ENCODE peak calls at places on chromosomes 1 and 21, in eight cellular contexts. X is HFFc6, M is K562, B is transverse colon, V is progenitor cell of endocrine pancreas, S is AG04450, Q is mesothelial cell of epicardium, T is GM12865. O is an unnamed sample.

GRCh38 chr1:26417111-26417510 is 6.5 kb downstream of the LIN28A start:
- DNase-seq in X (peak), M (peak), B (peak), V (peak), S (peak), Q (peak), T (peak), O (peak)

GRCh38 chr1:218281285-218281684 is 3.8 kb upstream of the RRP15 start:
- DNase-seq in X (peak), M (no peak), B (no peak), V (no peak), S (no peak), Q (no peak), T (peak), O (no peak)

GRCh38 chr1:1626207-1627141 is 5.5 kb upstream of the MMP23B start:
- DNase-seq in X (no peak), M (no peak), B (no peak), V (no peak), S (no peak), Q (no peak), T (peak), O (no peak)

GRCh38 chr21:26717146-26717739 is 128.0 kb downstream of the ADAMTS1 start:
- DNase-seq in X (peak), M (peak), B (no peak), V (no peak), S (no peak), Q (no peak), T (peak), O (no peak)

GRCh38 chr1:62462370-62462769 is 25.5 kb downstream of the USP1 start:
- DNase-seq in X (no peak), M (no peak), B (no peak), V (no peak), S (no peak), Q (no peak), T (no peak), O (no peak)

GRCh38 chr1:179366093-179366800 is 476 bp downstream of the AXDND1 start:
- DNase-seq in X (no peak), M (no peak), B (no peak), V (no peak), S (no peak), Q (no peak), T (no peak), O (no peak)

GRCh38 chr21:45562401-45562800 is 20.2 kb upstream of the SLC19A1 start:
- DNase-seq in X (no peak), M (no peak), B (no peak), V (no peak), S (no peak), Q (no peak), T (no peak), O (no peak)

GRCh38 chr1:55103891-55104290 is 64.5 kb downstream of the PCSK9 start:
- DNase-seq in X (no peak), M (no peak), B (no peak), V (no peak), S (no peak), Q (no peak), T (no peak), O (no peak)

GRCh38 chr1:183218039-183218618 is 32.1 kb downstream of the LAMC2 start:
- DNase-seq in X (no peak), M (no peak), B (no peak), V (no peak), S (no peak), Q (no peak), T (no peak), O (no peak)

GRCh38 chr21:17119466-17120297 is 393.2 kb upstream of the CXADR start:
- DNase-seq in X (no peak), M (no peak), B (no peak), V (no peak), S (no peak), Q (no peak), T (no peak), O (no peak)

GRCh38 chr1:225423518-225423855 is 4.4 kb downstream of the LBR start:
- DNase-seq in X (no peak), M (no peak), B (no peak), V (no peak), S (no peak), Q (no peak), T (no peak), O (no peak)

GRCh38 chr1:65881070-65881594 is 88.4 kb downstream of the PDE4B start:
- DNase-seq in X (peak), M (no peak), B (no peak), V (no peak), S (no peak), Q (no peak), T (no peak), O (no peak)

GRCh38 chr1:6358144-6358624 is 35.4 kb downstream of the ACOT7 start:
- DNase-seq in X (no peak), M (no peak), B (no peak), V (no peak), S (no peak), Q (no peak), T (no peak), O (no peak)

GRCh38 chr1:224435318-224435763 is 744 bp upstream of the WDR26 start:
- DNase-seq in X (peak), M (peak), B (no peak), V (no peak), S (peak), Q (no peak), T (peak), O (no peak)

GRCh38 chr1:92832537-92833160 is 809 bp downstream of the RPL5 start:
- DNase-seq in X (no peak), M (no peak), B (no peak), V (no peak), S (no peak), Q (no peak), T (peak), O (no peak)

GRCh38 chr21:46172863-46173528 is 11.3 kb downstream of the SPATC1L start:
- DNase-seq in X (no peak), M (no peak), B (no peak), V (no peak), S (no peak), Q (no peak), T (no peak), O (peak)

GRCh38 chr1:164561007-164561406 is 2.0 kb downstream of the PBX1 start:
- DNase-seq in X (no peak), M (no peak), B (no peak), V (no peak), S (no peak), Q (no peak), T (no peak), O (no peak)

GRCh38 chr21:43644609-43645008 is 14.7 kb downstream of the HSF2BP start:
- DNase-seq in X (peak), M (peak), B (no peak), V (no peak), S (no peak), Q (no peak), T (no peak), O (no peak)

GRCh38 chr1:85240174-85240601 is 19.3 kb downstream of the C1orf52 start:
- DNase-seq in X (peak), M (no peak), B (no peak), V (no peak), S (no peak), Q (no peak), T (peak), O (no peak)

GRCh38 chr1:119139393-119139792 is 1.1 kb downstream of the WARS2 start:
- DNase-seq in X (no peak), M (no peak), B (no peak), V (no peak), S (no peak), Q (no peak), T (peak), O (no peak)

GRCh38 chr21:46160563-46161179 is 5.3 kb upstream of the FTCD start:
- DNase-seq in X (no peak), M (no peak), B (peak), V (no peak), S (no peak), Q (no peak), T (peak), O (peak)

GRCh38 chr1:217393901-217394300 is 237.0 kb downstream of the GPATCH2 start:
- DNase-seq in X (no peak), M (no peak), B (no peak), V (no peak), S (no peak), Q (no peak), T (no peak), O (no peak)

GRCh38 chr1:187469836-187470235 is 641.1 kb downstream of the PLA2G4A start:
- DNase-seq in X (no peak), M (no peak), B (no peak), V (no peak), S (no peak), Q (no peak), T (no peak), O (no peak)

GRCh38 chr1:160778976-160779375 is 17.0 kb upstream of the LY9 start:
- DNase-seq in X (no peak), M (no peak), B (no peak), V (no peak), S (no peak), Q (no peak), T (no peak), O (no peak)

GRCh38 chr1:160780398-160780755 is 15.6 kb upstream of the LY9 start:
- DNase-seq in X (no peak), M (no peak), B (no peak), V (no peak), S (no peak), Q (no peak), T (no peak), O (no peak)

GRCh38 chr1:160777486-160778089 is 18.4 kb upstream of the LY9 start:
- DNase-seq in X (no peak), M (peak), B (peak), V (no peak), S (no peak), Q (no peak), T (peak), O (no peak)

GRCh38 chr1:160781129-160781808 is 14.7 kb upstream of the LY9 start:
- DNase-seq in X (no peak), M (no peak), B (peak), V (peak), S (no peak), Q (no peak), T (no peak), O (no peak)

GRCh38 chr1:160779662-160780397 is 16.1 kb upstream of the LY9 start:
- DNase-seq in X (no peak), M (peak), B (peak), V (no peak), S (no peak), Q (no peak), T (peak), O (no peak)
- TF ChIP-seq CTCF in X (peak), M (peak), B (no peak), V (peak), S (peak), Q (peak), T (peak), O (no peak)

DNA sequence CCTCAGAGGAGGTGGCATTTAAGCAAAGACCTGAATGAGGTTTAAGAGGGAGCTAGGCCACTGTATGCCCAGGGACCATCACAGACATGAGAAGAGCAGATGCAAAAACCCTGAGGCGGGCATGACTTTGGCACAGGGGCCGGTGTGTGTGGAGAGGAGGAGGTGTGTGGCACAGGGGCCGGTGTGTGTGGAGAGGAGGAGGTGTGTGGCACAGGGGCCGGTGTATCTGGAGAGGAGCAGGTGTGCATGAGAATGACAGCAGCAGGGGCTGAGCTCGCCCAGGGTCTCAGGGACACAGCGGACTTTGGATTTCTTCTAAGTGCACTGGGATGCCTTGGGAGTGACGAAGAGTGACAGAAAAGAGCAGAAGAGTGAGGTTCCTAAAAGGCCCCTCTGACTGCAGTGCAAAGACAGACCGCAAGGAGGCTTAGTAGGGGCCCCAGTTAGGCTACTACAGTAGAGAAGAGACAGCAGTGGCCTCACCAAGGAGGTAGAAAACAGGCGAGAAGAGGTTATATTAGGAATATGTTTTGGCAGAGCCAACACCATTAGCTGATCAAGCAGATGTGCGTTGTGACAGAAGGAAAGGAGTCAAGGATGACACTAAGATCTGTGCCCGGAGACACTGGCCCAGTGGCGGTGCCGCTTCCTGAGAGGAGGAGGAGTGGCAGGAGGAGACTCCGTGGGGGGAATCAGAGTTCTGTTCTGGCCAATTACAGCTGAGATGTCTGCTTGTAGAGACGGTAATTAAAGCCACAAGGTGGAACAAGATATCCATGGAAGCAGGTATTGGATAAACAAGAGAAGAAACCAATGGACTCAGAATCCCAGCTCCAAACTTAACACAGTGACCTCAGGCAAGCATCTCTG is 18.4 kb downstream of the ZBTB17 start:
- DNase-seq in X (no peak), M (peak), B (no peak), V (no peak), S (no peak), Q (no peak), T (no peak), O (no peak)
- TF ChIP-seq CTCF in X (peak), M (peak), B (no peak), V (peak), S (peak), Q (peak), T (peak), O (no peak)

DNA sequence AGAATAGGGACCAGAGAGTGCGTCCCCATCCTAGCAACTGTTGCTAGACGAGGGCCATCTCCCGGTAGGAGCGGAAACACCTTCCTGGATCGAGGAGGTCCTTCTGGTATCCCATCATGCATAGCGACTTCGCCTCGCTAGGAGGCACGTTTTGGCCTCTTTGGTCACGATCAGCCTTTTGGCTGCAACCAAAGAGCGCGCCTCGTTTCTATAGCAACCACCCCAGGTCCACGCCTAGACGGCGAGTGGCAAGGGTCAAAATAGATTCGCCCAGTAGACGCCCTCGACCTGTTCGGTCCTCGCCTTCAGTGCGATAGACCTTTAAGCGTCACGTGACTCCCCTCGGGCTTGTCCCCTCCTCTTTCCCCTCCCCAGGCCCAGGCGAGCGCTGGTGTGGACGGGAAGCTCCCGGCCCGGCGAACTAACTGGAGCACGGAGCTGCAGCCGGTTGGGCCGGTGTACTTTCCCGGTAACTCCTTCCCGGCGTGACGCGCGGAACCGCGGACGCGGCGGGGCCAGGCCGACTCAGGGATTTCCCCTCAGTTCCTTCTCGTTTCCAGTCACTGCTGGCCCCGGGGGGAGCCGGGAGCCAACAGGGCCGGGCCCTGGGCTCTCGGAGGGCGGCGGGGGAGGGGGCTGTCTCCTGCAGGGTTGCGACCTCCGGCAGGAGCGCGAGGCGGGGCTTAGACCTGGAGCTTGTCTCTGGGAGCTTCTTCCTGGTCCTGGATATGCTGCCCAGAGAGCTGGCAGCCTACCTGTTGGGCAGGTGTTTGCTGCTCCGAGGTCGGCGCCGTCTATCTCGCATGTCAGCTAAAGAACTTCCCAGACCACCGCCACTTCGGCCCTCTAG is at the start of gene DNAJC16:
- DNase-seq in X (peak), M (peak), B (peak), V (peak), S (peak), Q (peak), T (peak), O (peak)
- TF ChIP-seq CTCF in X (peak), M (peak), B (peak), V (peak), S (peak), Q (no peak), T (no peak), O (no peak)

GRCh38 chr1:68791800-68792199 is 294.9 kb upstream of the DEPDC1 start:
- DNase-seq in X (no peak), M (no peak), B (no peak), V (no peak), S (no peak), Q (no peak), T (no peak), O (no peak)
- TF ChIP-seq CTCF in X (no peak), M (no peak), B (no peak), V (no peak), S (no peak), Q (no peak), T (peak), O (no peak)

GRCh38 chr1:90149101-90149500 is 154.2 kb downstream of the ZNF326 start:
- DNase-seq in X (no peak), M (no peak), B (no peak), V (no peak), S (no peak), Q (no peak), T (no peak), O (no peak)
- TF ChIP-seq CTCF in X (no peak), M (peak), B (no peak), V (no peak), S (no peak), Q (no peak), T (no peak), O (no peak)

GRCh38 chr1:156677616-156678596 is 699 bp upstream of the NES start:
- DNase-seq in X (peak), M (peak), B (peak), V (no peak), S (no peak), Q (no peak), T (peak), O (no peak)

GRCh38 chr1:156684227-156684782 is 7.1 kb upstream of the NES start:
- DNase-seq in X (peak), M (no peak), B (no peak), V (no peak), S (no peak), Q (no peak), T (peak), O (no peak)

GRCh38 chr1:156680056-156680455 is 2.8 kb upstream of the NES start:
- DNase-seq in X (no peak), M (no peak), B (no peak), V (no peak), S (no peak), Q (no peak), T (no peak), O (no peak)

GRCh38 chr1:156681196-156681595 is 4.0 kb upstream of the NES start:
- DNase-seq in X (no peak), M (no peak), B (no peak), V (no peak), S (no peak), Q (no peak), T (no peak), O (no peak)

GRCh38 chr1:156682166-156682890 is 5.1 kb upstream of the NES start:
- DNase-seq in X (no peak), M (no peak), B (no peak), V (no peak), S (no peak), Q (no peak), T (no peak), O (no peak)
- TF ChIP-seq CTCF in X (peak), M (no peak), B (no peak), V (peak), S (no peak), Q (no peak), T (no peak), O (no peak)

DNA sequence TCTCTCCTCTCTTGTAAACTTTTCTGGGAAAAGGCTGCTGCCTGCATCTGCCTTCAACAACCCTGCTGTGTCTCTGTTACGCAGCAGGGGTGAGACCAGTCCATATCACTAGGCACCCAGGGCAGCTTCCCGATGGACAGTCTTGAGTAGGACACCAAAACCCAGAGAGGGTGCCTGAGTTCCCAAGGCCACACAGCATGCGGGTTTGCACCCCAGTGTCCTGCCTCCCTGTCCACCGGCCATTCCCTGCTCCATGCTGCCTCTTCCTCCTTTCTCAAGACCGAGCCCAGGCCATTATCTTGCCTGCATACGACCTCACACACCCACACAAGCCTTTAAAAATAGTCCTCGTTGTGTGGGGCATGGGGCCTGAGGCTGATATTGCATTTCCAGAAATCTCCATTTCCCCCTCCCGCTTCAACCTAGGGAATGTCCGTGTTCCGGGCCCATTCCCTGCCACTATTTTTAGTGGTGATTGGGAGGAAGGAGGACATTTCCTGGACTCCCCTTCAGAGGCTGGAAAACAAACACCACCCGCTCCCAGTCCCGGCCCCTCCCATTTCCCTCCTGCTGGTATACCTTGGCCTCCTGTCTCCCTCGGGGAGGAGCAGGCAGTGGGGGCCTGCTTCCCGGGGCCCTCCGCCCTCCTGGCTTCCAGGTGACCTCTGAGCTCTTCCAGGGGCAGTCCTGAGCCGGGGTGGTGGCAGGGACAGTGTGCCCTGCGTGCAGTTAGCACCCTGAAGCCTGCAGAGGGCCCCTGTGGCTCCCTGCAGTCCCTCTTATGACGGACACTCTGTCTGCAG is 132.4 kb upstream of the TMEM51 start:
- DNase-seq in X (no peak), M (peak), B (no peak), V (no peak), S (no peak), Q (no peak), T (no peak), O (no peak)
- TF ChIP-seq CTCF in X (no peak), M (no peak), B (no peak), V (no peak), S (no peak), Q (no peak), T (no peak), O (no peak)

GRCh38 chr1:229991724-229992333 is 75.2 kb upstream of the GALNT2 start:
- DNase-seq in X (no peak), M (no peak), B (no peak), V (no peak), S (no peak), Q (no peak), T (no peak), O (no peak)

GRCh38 chr1:229990326-229990725 is 76.7 kb upstream of the GALNT2 start:
- DNase-seq in X (no peak), M (no peak), B (no peak), V (no peak), S (no peak), Q (no peak), T (no peak), O (no peak)

GRCh38 chr1:229993060-229993459 is 74.0 kb upstream of the GALNT2 start:
- DNase-seq in X (no peak), M (no peak), B (no peak), V (no peak), S (no peak), Q (no peak), T (peak), O (no peak)

GRCh38 chr1:229991104-229991513 is 75.9 kb upstream of the GALNT2 start:
- DNase-seq in X (no peak), M (no peak), B (no peak), V (no peak), S (no peak), Q (no peak), T (no peak), O (no peak)

GRCh38 chr1:229993894-229994293 is 73.1 kb upstream of the GALNT2 start:
- DNase-seq in X (no peak), M (no peak), B (no peak), V (no peak), S (no peak), Q (no peak), T (no peak), O (no peak)
- TF ChIP-seq CTCF in X (no peak), M (no peak), B (no peak), V (no peak), S (no peak), Q (no peak), T (no peak), O (no peak)

GRCh38 chr1:202723708-202724107 is 13.5 kb upstream of the SYT2 start:
- DNase-seq in X (no peak), M (no peak), B (no peak), V (no peak), S (no peak), Q (no peak), T (no peak), O (no peak)

GRCh38 chr1:202728951-202729350 is 18.7 kb upstream of the SYT2 start:
- DNase-seq in X (no peak), M (no peak), B (no peak), V (no peak), S (no peak), Q (no peak), T (peak), O (no peak)

GRCh38 chr1:202725541-202725940 is 15.3 kb upstream of the SYT2 start:
- DNase-seq in X (no peak), M (no peak), B (no peak), V (no peak), S (no peak), Q (no peak), T (no peak), O (no peak)
- TF ChIP-seq CTCF in X (no peak), M (no peak), B (no peak), V (no peak), S (no peak), Q (no peak), T (no peak), O (no peak)